ENCODE peak calls at places on chromosomes 1 and 21, in seven cellular contexts. U, M, K, B, J, I and F are unnamed samples.

GRCh38 chr1:109099871-109100757 is 9.6 kb downstream of the TMEM167B start:
- DNase-seq in U (peak), K (peak), I (peak), B (peak), M (peak), J (peak), F (peak)

GRCh38 chr1:107992341-107992740 is 27.4 kb upstream of the VAV3 start:
- DNase-seq in M (no peak), J (no peak), B (no peak), I (no peak), U (no peak), K (no peak), F (no peak)

GRCh38 chr1:198143797-198144196 is 13.0 kb upstream of the NEK7 start:
- DNase-seq in M (no peak), B (no peak), U (no peak), I (no peak), J (no peak), K (no peak), F (no peak)

GRCh38 chr1:157155658-157156057 is 17.5 kb upstream of the ETV3 start:
- DNase-seq in K (no peak), U (no peak), B (no peak), M (no peak), J (no peak), I (no peak), F (no peak)

GRCh38 chr1:221762121-221762520 is 20.2 kb upstream of the DUSP10 start:
- DNase-seq in K (no peak), M (no peak), U (no peak), B (no peak), J (no peak), I (no peak), F (no peak)

GRCh38 chr1:27353629-27354028 is 11.8 kb downstream of the SYTL1 start:
- DNase-seq in J (no peak), K (no peak), M (no peak), I (no peak), B (no peak), U (no peak), F (no peak)

GRCh38 chr1:245654460-245655050 is 499.8 kb downstream of the KIF26B start:
- DNase-seq in M (no peak), J (no peak), I (no peak), U (no peak), K (no peak), B (no peak), F (no peak)

GRCh38 chr1:41122851-41123518 is 101.5 kb upstream of the SLFNL1 start:
- DNase-seq in J (peak), B (peak), K (no peak), I (peak), M (no peak), U (no peak), F (no peak)

GRCh38 chr1:202692959-202693555 is 17.2 kb downstream of the SYT2 start:
- DNase-seq in B (peak), I (peak), M (no peak), U (no peak), K (peak), J (peak), F (no peak)

GRCh38 chr1:13523780-13524477 is 10.1 kb upstream of the LRRC38 start:
- DNase-seq in M (no peak), K (no peak), I (no peak), B (no peak), J (no peak), U (no peak), F (no peak)

GRCh38 chr1:204341380-204341779 is 18.3 kb downstream of the PLEKHA6 start:
- DNase-seq in U (no peak), J (peak), I (no peak), B (no peak), M (no peak), K (no peak), F (no peak)

GRCh38 chr21:26587621-26588260 is 14.7 kb upstream of the CYYR1 start:
- DNase-seq in M (no peak), I (no peak), U (no peak), K (no peak), J (peak), B (no peak), F (no peak)

GRCh38 chr1:57421366-57421765 is 2.5 kb downstream of the DAB1 start:
- DNase-seq in K (no peak), B (no peak), M (no peak), U (no peak), J (no peak), I (no peak), F (no peak)

GRCh38 chr1:230077011-230077410 is 10.0 kb downstream of the GALNT2 start:
- DNase-seq in U (no peak), M (no peak), K (no peak), B (no peak), I (no peak), J (no peak), F (peak)

GRCh38 chr21:18170829-18171228 is 73.8 kb upstream of the CHODL start:
- DNase-seq in B (no peak), I (no peak), J (no peak), K (no peak), M (no peak), U (no peak), F (no peak)

GRCh38 chr1:217431395-217431794 is 199.5 kb downstream of the GPATCH2 start:
- DNase-seq in J (no peak), B (no peak), M (no peak), U (no peak), I (no peak), K (no peak), F (no peak)

GRCh38 chr1:109485001-109485400 is 1.3 kb downstream of the ATXN7L2 start:
- DNase-seq in M (no peak), U (no peak), K (no peak), J (no peak), B (no peak), I (no peak), F (no peak)

DNA sequence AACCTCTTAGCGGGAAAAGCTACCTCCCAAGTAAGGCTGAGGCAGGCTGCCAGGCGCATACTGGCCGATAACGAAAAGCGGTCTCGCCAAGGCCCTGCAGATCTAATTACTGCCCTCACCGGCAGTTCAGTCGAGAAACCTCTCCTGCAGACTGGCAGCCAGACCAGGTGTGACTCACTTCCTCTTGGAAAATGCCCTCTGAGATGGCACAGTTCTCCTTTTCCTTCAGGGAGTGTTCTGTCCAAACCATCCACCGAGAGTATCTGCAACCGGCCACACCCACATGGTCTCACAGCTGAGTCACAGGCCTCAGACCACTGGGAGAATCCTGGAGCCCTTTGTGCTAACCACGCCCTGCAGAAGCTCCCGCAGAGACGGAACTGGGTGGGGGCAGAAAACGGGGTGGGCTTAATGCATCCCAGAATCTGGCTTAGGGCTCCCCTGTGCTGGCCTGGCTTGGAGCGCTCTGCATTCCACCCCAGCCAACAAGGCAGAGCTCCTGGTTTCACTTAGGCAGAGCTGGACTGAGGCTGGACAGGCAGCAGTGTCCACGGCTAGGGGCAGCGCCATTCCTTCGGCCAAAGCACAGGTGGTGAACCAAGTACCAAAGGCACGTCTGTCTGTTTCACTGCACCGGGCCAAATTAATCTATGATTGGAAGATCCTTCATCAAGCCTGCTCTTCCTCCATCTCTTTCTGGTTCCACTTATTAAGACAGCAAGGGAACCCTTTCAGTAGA is 1.1 kb downstream of the S100A10 start:
- DNase-seq in J (peak), U (peak), I (no peak), M (peak), K (peak), B (peak), F (peak)
- TF ChIP-seq POLR2A in J (peak), U (no peak), I (peak), M (peak), K (peak), B (peak), F (peak)

GRCh38 chr21:35932232-35932911 is 128.0 kb downstream of the SETD4 start:
- DNase-seq in M (peak), B (no peak), U (peak), K (no peak), J (peak), I (peak), F (peak)
- TF ChIP-seq POLR2A in M (no peak), B (no peak), U (no peak), K (no peak), J (peak), I (no peak), F (no peak)

GRCh38 chr1:228735871-228736586 is 750 bp downstream of the RHOU start:
- DNase-seq in K (peak), U (peak), M (peak), B (peak), I (no peak), J (peak), F (peak)
- TF ChIP-seq POLR2A in K (peak), U (no peak), M (no peak), B (no peak), I (no peak), J (no peak), F (no peak)

DNA sequence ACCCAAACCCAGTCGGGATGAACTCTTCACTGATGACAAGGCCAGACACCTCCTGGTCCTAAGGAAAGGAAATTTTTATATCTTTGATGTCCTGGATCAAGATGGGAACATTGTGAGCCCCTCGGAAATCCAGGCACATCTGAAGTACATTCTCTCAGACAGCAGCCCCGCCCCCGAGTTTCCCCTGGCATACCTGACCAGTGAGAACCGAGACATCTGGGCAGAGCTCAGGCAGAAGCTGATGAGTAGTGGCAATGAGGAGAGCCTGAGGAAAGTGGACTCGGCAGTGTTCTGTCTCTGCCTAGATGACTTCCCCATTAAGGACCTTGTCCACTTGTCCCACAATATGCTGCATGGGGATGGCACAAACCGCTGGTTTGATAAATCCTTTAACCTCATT is 10.1 kb downstream of the CZIB start:
- DNase-seq in B (no peak), I (no peak), M (no peak), U (no peak), J (no peak), K (no peak), F (no peak)
- TF ChIP-seq POLR2A in B (no peak), I (no peak), M (no peak), U (no peak), J (no peak), K (no peak), F (no peak)

GRCh38 chr1:205775015-205775716 is at the start of gene RAB29:
- DNase-seq in U (peak), B (peak), M (peak), J (peak), K (peak), I (peak), F (peak)
- TF ChIP-seq POLR2A in U (no peak), B (no peak), M (peak), J (no peak), K (peak), I (peak), F (no peak)

DNA sequence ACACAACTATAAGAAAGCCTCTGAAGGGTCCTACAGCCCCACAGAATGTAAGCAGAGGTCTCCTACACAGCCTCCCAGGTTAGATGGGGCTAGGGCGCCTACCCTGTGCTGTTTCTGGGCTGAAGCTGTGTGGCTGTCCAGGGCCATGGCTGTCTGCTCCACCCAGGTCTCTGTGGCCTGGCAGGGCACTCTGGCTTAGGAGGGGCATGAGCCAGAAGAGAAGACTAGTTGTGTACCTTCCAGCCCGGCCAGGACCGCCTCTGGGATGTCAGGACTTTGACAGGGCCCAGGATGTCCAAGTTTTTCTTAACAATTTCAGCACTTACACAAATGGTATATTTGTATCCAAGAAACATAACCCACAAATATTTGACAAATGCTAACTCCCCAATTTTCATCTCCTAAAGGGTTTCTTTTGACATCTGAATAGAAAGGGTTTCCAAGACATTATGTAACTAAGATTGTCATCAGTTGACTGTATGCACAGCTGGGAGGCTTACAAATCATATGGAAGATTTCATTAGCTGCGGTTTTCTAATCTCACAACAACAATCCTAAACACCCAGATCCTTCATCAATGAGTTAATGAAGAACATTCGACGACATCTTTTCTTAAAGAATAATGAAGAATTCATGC is 80.5 kb downstream of the HSF2BP start:
- DNase-seq in K (no peak), J (peak), I (no peak), B (no peak), U (no peak), M (no peak), F (no peak)
- TF ChIP-seq POLR2A in K (no peak), J (no peak), I (no peak), B (no peak), U (no peak), M (no peak), F (no peak)

GRCh38 chr1:154212083-154212482 is 6.0 kb upstream of the CFAP141 start:
- DNase-seq in K (no peak), I (no peak), B (no peak), J (no peak), U (no peak), M (no peak), F (no peak)
- TF ChIP-seq POLR2A in K (no peak), I (no peak), B (no peak), J (no peak), U (no peak), M (no peak), F (no peak)

GRCh38 chr1:32198237-32199042 is 2.0 kb upstream of the CCDC28B start:
- DNase-seq in U (no peak), J (no peak), M (no peak), B (no peak), I (no peak), K (no peak), F (no peak)

GRCh38 chr1:32195972-32196823 is 4.2 kb upstream of the CCDC28B start:
- DNase-seq in I (no peak), U (no peak), J (peak), M (no peak), B (no peak), K (no peak), F (no peak)

GRCh38 chr1:32195531-32195930 is 4.9 kb upstream of the CCDC28B start:
- DNase-seq in U (no peak), B (no peak), M (no peak), I (no peak), J (no peak), K (no peak), F (no peak)

GRCh38 chr1:32197837-32198236 is 2.6 kb upstream of the CCDC28B start:
- DNase-seq in J (no peak), K (no peak), I (no peak), M (no peak), U (no peak), B (no peak), F (no peak)

DNA sequence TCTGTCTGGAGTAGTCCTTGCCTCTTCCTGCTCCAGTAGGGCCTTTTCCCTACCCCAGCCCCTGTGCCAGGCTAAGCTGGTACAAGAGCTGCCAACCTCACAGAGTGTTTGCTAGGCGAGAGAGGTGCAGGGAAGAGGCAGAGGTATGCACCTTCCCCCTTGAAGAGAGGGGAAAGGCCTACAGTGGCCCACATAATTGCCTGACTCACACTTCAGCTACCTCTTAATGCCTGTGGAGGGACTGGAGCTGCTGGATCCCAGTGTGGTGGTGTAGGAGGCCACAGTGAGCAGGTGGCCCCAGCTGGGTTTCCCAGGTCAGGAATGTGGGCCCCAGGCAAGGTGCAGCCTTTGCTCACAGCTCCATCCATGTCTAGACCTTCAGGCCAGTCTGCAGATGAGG is 3.3 kb upstream of the CCDC28B start:
- DNase-seq in J (no peak), M (no peak), B (no peak), K (no peak), U (no peak), I (no peak), F (no peak)
- TF ChIP-seq POLR2A in J (peak), M (no peak), B (no peak), K (no peak), U (no peak), I (no peak), F (no peak)